ENCODE peak calls at places on chromosome 3, in seven cellular contexts. One of them, this sample, is unnamed.

GRCh38 chr3:111903067-111903511 is 44.0 kb downstream of the PHLDB2 start:
- DNase-seq in AG20443: peak; percentile 70
- DNase-seq in Jurkat, Clone E6-1: no peak
- DNase-seq in activated naive CD8-positive, alpha-beta T cell treated with anti-CD3 and anti-CD28 coated beads for 36 hours: no peak
- DNase-seq in fibroblast of the aortic adventitia: peak; percentile 84
- DNase-seq in ELR: peak; percentile 96
- DNase-seq in B cell: no peak
- DNase-seq in this sample: no peak

GRCh38 chr3:160130950-160131349 is 94.3 kb upstream of the C3orf80 start:
- DNase-seq in AG20443: peak; percentile 24
- DNase-seq in Jurkat, Clone E6-1: no peak
- DNase-seq in activated naive CD8-positive, alpha-beta T cell treated with anti-CD3 and anti-CD28 coated beads for 36 hours: no peak
- DNase-seq in fibroblast of the aortic adventitia: peak; percentile 84
- DNase-seq in ELR: peak; percentile 40
- DNase-seq in B cell: no peak
- DNase-seq in this sample: no peak

GRCh38 chr3:81435050-81435449 is 326.4 kb downstream of the GBE1 start:
- DNase-seq in AG20443: no peak
- DNase-seq in Jurkat, Clone E6-1: no peak
- DNase-seq in activated naive CD8-positive, alpha-beta T cell treated with anti-CD3 and anti-CD28 coated beads for 36 hours: no peak
- DNase-seq in fibroblast of the aortic adventitia: peak; percentile 33
- DNase-seq in ELR: no peak
- DNase-seq in B cell: no peak
- DNase-seq in this sample: no peak

GRCh38 chr3:184737641-184738518 is 26.0 kb upstream of the MAGEF1 start:
- DNase-seq in AG20443: peak; percentile 81
- DNase-seq in Jurkat, Clone E6-1: no peak
- DNase-seq in activated naive CD8-positive, alpha-beta T cell treated with anti-CD3 and anti-CD28 coated beads for 36 hours: no peak
- DNase-seq in fibroblast of the aortic adventitia: peak; percentile 77
- DNase-seq in ELR: peak; percentile 68
- DNase-seq in B cell: no peak
- DNase-seq in this sample: no peak

GRCh38 chr3:4340411-4341335 is 37.5 kb downstream of the SETMAR start:
- DNase-seq in AG20443: no peak
- DNase-seq in Jurkat, Clone E6-1: no peak
- DNase-seq in activated naive CD8-positive, alpha-beta T cell treated with anti-CD3 and anti-CD28 coated beads for 36 hours: no peak
- DNase-seq in fibroblast of the aortic adventitia: peak; percentile 25
- DNase-seq in ELR: no peak
- DNase-seq in B cell: no peak
- DNase-seq in this sample: peak; percentile 21

GRCh38 chr3:106945435-106945834 is 431.8 kb upstream of the CCDC54 start:
- DNase-seq in AG20443: peak; percentile 60
- DNase-seq in Jurkat, Clone E6-1: no peak
- DNase-seq in activated naive CD8-positive, alpha-beta T cell treated with anti-CD3 and anti-CD28 coated beads for 36 hours: no peak
- DNase-seq in fibroblast of the aortic adventitia: peak; percentile 35
- DNase-seq in ELR: no peak
- DNase-seq in B cell: no peak
- DNase-seq in this sample: no peak

GRCh38 chr3:107992976-107993684 is 97.7 kb downstream of the CD47 start:
- DNase-seq in AG20443: peak; percentile 71
- DNase-seq in Jurkat, Clone E6-1: no peak
- DNase-seq in activated naive CD8-positive, alpha-beta T cell treated with anti-CD3 and anti-CD28 coated beads for 36 hours: no peak
- DNase-seq in fibroblast of the aortic adventitia: peak; percentile 53
- DNase-seq in ELR: peak; percentile 73
- DNase-seq in B cell: no peak
- DNase-seq in this sample: no peak

GRCh38 chr3:46701211-46701939 is at the start of gene TMIE:
- DNase-seq in AG20443: peak; percentile 43
- DNase-seq in Jurkat, Clone E6-1: no peak
- DNase-seq in activated naive CD8-positive, alpha-beta T cell treated with anti-CD3 and anti-CD28 coated beads for 36 hours: no peak
- DNase-seq in fibroblast of the aortic adventitia: no peak
- DNase-seq in ELR: peak; percentile 17
- DNase-seq in B cell: no peak
- DNase-seq in this sample: no peak

GRCh38 chr3:123039178-123039577 is 11.6 kb upstream of the SEMA5B start:
- DNase-seq in AG20443: no peak
- DNase-seq in Jurkat, Clone E6-1: no peak
- DNase-seq in activated naive CD8-positive, alpha-beta T cell treated with anti-CD3 and anti-CD28 coated beads for 36 hours: no peak
- DNase-seq in fibroblast of the aortic adventitia: no peak
- DNase-seq in ELR: no peak
- DNase-seq in B cell: no peak
- DNase-seq in this sample: no peak

GRCh38 chr3:145490088-145491055 is 670.6 kb downstream of the PLOD2 start:
- DNase-seq in AG20443: no peak
- DNase-seq in Jurkat, Clone E6-1: no peak
- DNase-seq in activated naive CD8-positive, alpha-beta T cell treated with anti-CD3 and anti-CD28 coated beads for 36 hours: no peak
- DNase-seq in fibroblast of the aortic adventitia: no peak
- DNase-seq in ELR: no peak
- DNase-seq in B cell: no peak
- DNase-seq in this sample: no peak

GRCh38 chr3:102736961-102737304 is 302.1 kb downstream of the ZPLD1 start:
- DNase-seq in AG20443: no peak
- DNase-seq in Jurkat, Clone E6-1: no peak
- DNase-seq in activated naive CD8-positive, alpha-beta T cell treated with anti-CD3 and anti-CD28 coated beads for 36 hours: no peak
- DNase-seq in fibroblast of the aortic adventitia: no peak
- DNase-seq in ELR: no peak
- DNase-seq in B cell: no peak
- DNase-seq in this sample: no peak

GRCh38 chr3:134622803-134623365 is 27.9 kb downstream of the KY start:
- DNase-seq in AG20443: no peak
- DNase-seq in Jurkat, Clone E6-1: no peak
- DNase-seq in activated naive CD8-positive, alpha-beta T cell treated with anti-CD3 and anti-CD28 coated beads for 36 hours: no peak
- DNase-seq in fibroblast of the aortic adventitia: no peak
- DNase-seq in ELR: no peak
- DNase-seq in B cell: no peak
- DNase-seq in this sample: no peak

GRCh38 chr3:49867871-49868321 is 1.8 kb downstream of the CAMKV start:
- DNase-seq in AG20443: peak; percentile 61
- DNase-seq in Jurkat, Clone E6-1: peak; percentile 55
- DNase-seq in activated naive CD8-positive, alpha-beta T cell treated with anti-CD3 and anti-CD28 coated beads for 36 hours: peak; percentile 30
- DNase-seq in fibroblast of the aortic adventitia: peak; percentile 54
- DNase-seq in ELR: peak; percentile 55
- DNase-seq in B cell: no peak
- DNase-seq in this sample: no peak

GRCh38 chr3:10189557-10190374 is 25.0 kb downstream of the IRAK2 start:
- DNase-seq in AG20443: peak; percentile 73
- DNase-seq in Jurkat, Clone E6-1: no peak
- DNase-seq in activated naive CD8-positive, alpha-beta T cell treated with anti-CD3 and anti-CD28 coated beads for 36 hours: peak; percentile 57
- DNase-seq in fibroblast of the aortic adventitia: peak; percentile 79
- DNase-seq in ELR: no peak
- DNase-seq in B cell: peak; percentile 53
- DNase-seq in this sample: peak; percentile 92

GRCh38 chr3:124295358-124295757 is 303.4 kb upstream of the ROPN1 start:
- DNase-seq in AG20443: no peak
- DNase-seq in Jurkat, Clone E6-1: no peak
- DNase-seq in activated naive CD8-positive, alpha-beta T cell treated with anti-CD3 and anti-CD28 coated beads for 36 hours: no peak
- DNase-seq in fibroblast of the aortic adventitia: no peak
- DNase-seq in ELR: no peak
- DNase-seq in B cell: no peak
- DNase-seq in this sample: no peak

GRCh38 chr3:48247401-48247807 is 6.5 kb downstream of the ZNF589 start:
- DNase-seq in AG20443: peak; percentile 78
- DNase-seq in Jurkat, Clone E6-1: no peak
- DNase-seq in activated naive CD8-positive, alpha-beta T cell treated with anti-CD3 and anti-CD28 coated beads for 36 hours: no peak
- DNase-seq in fibroblast of the aortic adventitia: peak; percentile 77
- DNase-seq in ELR: peak; percentile 63
- DNase-seq in B cell: no peak
- DNase-seq in this sample: no peak

This sample was measured in putamen.